ENCODE peak calls at places on chromosomes 5 and 9, in seven cellular contexts. One of them, this sample, is unnamed.

GRCh38 chr5:178555771-178556211 is 34.4 kb downstream of the COL23A1 start:
- DNase-seq in A549: no peak
- DNase-seq in endothelial cell of umbilical vein: peak; percentile 45
- DNase-seq in sigmoid colon: no peak
- DNase-seq in lower lobe of right lung: no peak
- DNase-seq in heart right ventricle: no peak
- DNase-seq in fibroblast of lung: no peak
- DNase-seq in this sample: no peak

GRCh38 chr5:43769576-43770352 is 166.8 kb downstream of the NNT start:
- DNase-seq in A549: no peak
- DNase-seq in endothelial cell of umbilical vein: peak; percentile 64
- DNase-seq in sigmoid colon: peak; percentile 87
- DNase-seq in lower lobe of right lung: no peak
- DNase-seq in heart right ventricle: peak; percentile 55
- DNase-seq in fibroblast of lung: peak; percentile 99
- DNase-seq in this sample: peak; percentile 31

GRCh38 chr5:111070272-111071134 is 1.0 kb upstream of the TSLP start:
- DNase-seq in A549: no peak
- DNase-seq in endothelial cell of umbilical vein: peak; percentile 33
- DNase-seq in sigmoid colon: peak; percentile 63
- DNase-seq in lower lobe of right lung: peak; percentile 49
- DNase-seq in heart right ventricle: no peak
- DNase-seq in fibroblast of lung: no peak
- DNase-seq in this sample: peak; percentile 40

GRCh38 chr9:134725605-134725940 is 84.0 kb downstream of the COL5A1 start:
- DNase-seq in A549: no peak
- DNase-seq in endothelial cell of umbilical vein: no peak
- DNase-seq in sigmoid colon: no peak
- DNase-seq in lower lobe of right lung: no peak
- DNase-seq in heart right ventricle: no peak
- DNase-seq in fibroblast of lung: peak; percentile 68
- DNase-seq in this sample: no peak

GRCh38 chr9:125568616-125569015 is 138.4 kb downstream of the MAPKAP1 start:
- DNase-seq in A549: no peak
- DNase-seq in endothelial cell of umbilical vein: no peak
- DNase-seq in sigmoid colon: no peak
- DNase-seq in lower lobe of right lung: no peak
- DNase-seq in heart right ventricle: no peak
- DNase-seq in fibroblast of lung: peak; percentile 42
- DNase-seq in this sample: peak; percentile 39

GRCh38 chr9:37639109-37639748 is 11.5 kb upstream of the FRMPD1 start:
- DNase-seq in A549: no peak
- DNase-seq in endothelial cell of umbilical vein: no peak
- DNase-seq in sigmoid colon: no peak
- DNase-seq in lower lobe of right lung: no peak
- DNase-seq in heart right ventricle: no peak
- DNase-seq in fibroblast of lung: peak; percentile 25
- DNase-seq in this sample: no peak

GRCh38 chr5:57302164-57302563 is 128.3 kb downstream of the GPBP1 start:
- DNase-seq in A549: no peak
- DNase-seq in endothelial cell of umbilical vein: peak; percentile 51
- DNase-seq in sigmoid colon: no peak
- DNase-seq in lower lobe of right lung: no peak
- DNase-seq in heart right ventricle: no peak
- DNase-seq in fibroblast of lung: peak; percentile 46
- DNase-seq in this sample: no peak

GRCh38 chr5:100776244-100776643 is 126.8 kb downstream of the ST8SIA4 start:
- DNase-seq in A549: no peak
- DNase-seq in endothelial cell of umbilical vein: no peak
- DNase-seq in sigmoid colon: no peak
- DNase-seq in lower lobe of right lung: no peak
- DNase-seq in heart right ventricle: no peak
- DNase-seq in fibroblast of lung: peak; percentile 41
- DNase-seq in this sample: no peak

GRCh38 chr9:130126721-130127429 is 45.3 kb upstream of the NCS1 start:
- DNase-seq in A549: no peak
- DNase-seq in endothelial cell of umbilical vein: no peak
- DNase-seq in sigmoid colon: no peak
- DNase-seq in lower lobe of right lung: no peak
- DNase-seq in heart right ventricle: no peak
- DNase-seq in fibroblast of lung: no peak
- DNase-seq in this sample: no peak

DNA sequence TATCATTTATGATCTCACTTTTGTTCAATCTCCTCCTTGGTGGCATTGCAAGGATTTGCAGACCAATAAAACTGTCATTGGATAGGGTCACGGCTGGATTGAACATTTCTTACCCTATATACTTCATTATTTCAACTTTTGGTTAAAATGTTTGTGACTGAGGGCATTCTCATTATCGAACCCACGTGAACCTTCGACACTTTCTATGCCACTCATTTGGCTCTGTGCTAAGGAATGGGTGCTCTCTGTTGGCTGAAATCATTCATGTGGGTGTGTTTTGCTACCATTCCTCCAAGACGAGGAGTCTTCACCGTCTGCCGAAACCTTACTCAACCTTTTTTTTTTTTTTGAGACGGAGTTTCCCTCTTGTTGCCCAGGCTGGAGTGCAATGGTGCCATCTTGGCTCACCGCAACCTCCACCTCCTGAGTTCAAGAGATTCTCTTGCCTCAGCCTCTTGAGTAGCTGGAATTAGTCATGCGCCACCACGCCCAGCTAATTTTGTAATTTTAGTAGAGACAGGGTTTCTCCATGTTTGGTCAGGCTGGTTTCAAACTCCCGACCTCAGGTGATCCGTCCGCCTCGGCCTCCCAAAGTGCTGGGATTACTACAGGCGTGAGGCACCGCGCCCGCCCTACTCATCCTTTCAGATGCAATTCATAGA is 62.5 kb downstream of the CSNK1A1 start:
- DNase-seq in A549: no peak
- DNase-seq in endothelial cell of umbilical vein: no peak
- DNase-seq in sigmoid colon: no peak
- DNase-seq in lower lobe of right lung: peak; percentile 65
- DNase-seq in heart right ventricle: no peak
- DNase-seq in fibroblast of lung: no peak
- DNase-seq in this sample: no peak
- H3K4me1 ChIP-seq in A549: peaks cover 59% of the 10 kb centered on the region
- H3K4me1 ChIP-seq in endothelial cell of umbilical vein: peaks cover 22% of the 10 kb centered on the region
- H3K4me1 ChIP-seq in sigmoid colon: no peaks in the 10 kb centered on the region
- H3K4me1 ChIP-seq in lower lobe of right lung: peaks cover 60% of the 10 kb centered on the region
- H3K4me1 ChIP-seq in heart right ventricle: peaks cover 53% of the 10 kb centered on the region
- H3K4me1 ChIP-seq in fibroblast of lung: peaks cover 30% of the 10 kb centered on the region
- H3K4me1 ChIP-seq in this sample: peaks cover 9% of the 10 kb centered on the region

GRCh38 chr9:128920381-128921058 is at the start of gene PHYHD1:
- DNase-seq in A549: no peak
- DNase-seq in endothelial cell of umbilical vein: no peak
- DNase-seq in sigmoid colon: peak; percentile 84
- DNase-seq in lower lobe of right lung: peak; percentile 76
- DNase-seq in heart right ventricle: peak; percentile 50
- DNase-seq in fibroblast of lung: peak; percentile 87
- DNase-seq in this sample: peak; percentile 91
- H3K27ac ChIP-seq in A549: peak within 1 kb of the TSS; percentile 62
- H3K27ac ChIP-seq in endothelial cell of umbilical vein: no peak within 1 kb of the TSS
- H3K27ac ChIP-seq in sigmoid colon: peak within 1 kb of the TSS; percentile 87
- H3K27ac ChIP-seq in lower lobe of right lung: peak within 1 kb of the TSS; percentile 89
- H3K27ac ChIP-seq in heart right ventricle: peak within 1 kb of the TSS; percentile 86
- H3K27ac ChIP-seq in fibroblast of lung: peak within 1 kb of the TSS; percentile 64
- H3K27ac ChIP-seq in this sample: peak within 1 kb of the TSS; percentile 93

DNA sequence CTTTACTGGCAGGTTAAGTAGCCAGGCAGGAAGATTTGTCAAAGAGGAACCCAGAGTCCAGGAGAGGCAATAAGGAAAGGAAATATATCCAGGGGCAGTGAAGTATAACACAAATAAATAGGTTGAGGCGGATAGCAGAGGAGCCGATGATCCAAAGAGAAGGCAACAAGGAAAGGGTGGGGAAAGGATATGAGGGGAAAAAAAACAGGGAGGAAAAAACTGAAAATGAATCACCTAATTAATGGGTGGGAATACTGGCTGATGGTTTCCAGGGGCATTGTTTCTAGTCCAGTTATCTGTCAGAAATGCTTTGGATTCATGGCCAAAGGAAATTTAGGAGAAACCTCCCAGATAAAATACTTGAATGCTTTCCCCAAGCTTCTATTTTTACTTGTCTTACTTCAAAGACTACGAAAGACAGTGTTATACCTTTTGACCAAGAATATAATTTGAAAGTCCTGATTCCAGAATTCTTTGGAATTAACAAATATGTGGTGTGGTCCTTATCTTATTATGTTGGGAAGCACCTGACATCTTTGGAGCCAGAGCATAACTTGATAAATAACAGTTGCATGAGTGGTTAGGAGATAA is 146.5 kb downstream of the AOPEP start:
- DNase-seq in A549: no peak
- DNase-seq in endothelial cell of umbilical vein: peak; percentile 67
- DNase-seq in sigmoid colon: no peak
- DNase-seq in lower lobe of right lung: no peak
- DNase-seq in heart right ventricle: no peak
- DNase-seq in fibroblast of lung: no peak
- DNase-seq in this sample: no peak
- H3K4me1 ChIP-seq in A549: peaks cover 70% of the 10 kb centered on the region
- H3K4me1 ChIP-seq in endothelial cell of umbilical vein: peaks cover 28% of the 10 kb centered on the region
- H3K4me1 ChIP-seq in sigmoid colon: no peaks in the 10 kb centered on the region
- H3K4me1 ChIP-seq in lower lobe of right lung: peaks cover 53% of the 10 kb centered on the region
- H3K4me1 ChIP-seq in heart right ventricle: peaks cover 57% of the 10 kb centered on the region
- H3K4me1 ChIP-seq in fibroblast of lung: peaks cover 11% of the 10 kb centered on the region
- H3K4me1 ChIP-seq in this sample: peaks cover 7% of the 10 kb centered on the region

DNA sequence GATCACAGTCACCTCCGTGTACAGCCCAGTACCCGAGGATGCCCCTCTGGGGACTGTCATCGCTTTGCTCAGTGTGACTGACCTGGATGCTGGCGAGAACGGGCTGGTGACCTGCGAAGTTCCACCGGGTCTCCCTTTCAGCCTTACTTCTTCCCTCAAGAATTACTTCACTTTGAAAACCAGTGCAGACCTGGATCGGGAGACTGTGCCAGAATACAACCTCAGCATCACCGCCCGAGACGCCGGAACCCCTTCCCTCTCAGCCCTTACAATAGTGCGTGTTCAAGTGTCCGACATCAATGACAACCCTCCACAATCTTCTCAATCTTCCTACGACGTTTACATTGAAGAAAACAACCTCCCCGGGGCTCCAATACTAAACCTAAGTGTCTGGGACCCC is 1.4 kb downstream of the PCDHGC3 start:
- DNase-seq in A549: no peak
- DNase-seq in endothelial cell of umbilical vein: no peak
- DNase-seq in sigmoid colon: no peak
- DNase-seq in lower lobe of right lung: no peak
- DNase-seq in heart right ventricle: no peak
- DNase-seq in fibroblast of lung: no peak
- DNase-seq in this sample: no peak
- H3K27ac ChIP-seq in A549: no peak overlapping the region
- H3K27ac ChIP-seq in endothelial cell of umbilical vein: no peak overlapping the region
- H3K27ac ChIP-seq in sigmoid colon: peak overlapping the region; percentile 91
- H3K27ac ChIP-seq in lower lobe of right lung: peak overlapping the region; percentile 7
- H3K27ac ChIP-seq in heart right ventricle: peak overlapping the region; percentile 88
- H3K27ac ChIP-seq in fibroblast of lung: peak overlapping the region; percentile 83
- H3K27ac ChIP-seq in this sample: no peak overlapping the region

GRCh38 chr5:174312270-174312617 is 266.7 kb downstream of the NSG2 start:
- DNase-seq in A549: no peak
- DNase-seq in endothelial cell of umbilical vein: no peak
- DNase-seq in sigmoid colon: no peak
- DNase-seq in lower lobe of right lung: no peak
- DNase-seq in heart right ventricle: no peak
- DNase-seq in fibroblast of lung: no peak
- DNase-seq in this sample: no peak

GRCh38 chr5:174311121-174311520 is 265.6 kb downstream of the NSG2 start:
- DNase-seq in A549: no peak
- DNase-seq in endothelial cell of umbilical vein: no peak
- DNase-seq in sigmoid colon: no peak
- DNase-seq in lower lobe of right lung: no peak
- DNase-seq in heart right ventricle: no peak
- DNase-seq in fibroblast of lung: no peak
- DNase-seq in this sample: no peak

GRCh38 chr5:174313615-174314014 is 268.1 kb downstream of the NSG2 start:
- DNase-seq in A549: no peak
- DNase-seq in endothelial cell of umbilical vein: no peak
- DNase-seq in sigmoid colon: no peak
- DNase-seq in lower lobe of right lung: no peak
- DNase-seq in heart right ventricle: no peak
- DNase-seq in fibroblast of lung: no peak
- DNase-seq in this sample: no peak

GRCh38 chr5:174311531-174312269 is 266.2 kb downstream of the NSG2 start:
- DNase-seq in A549: peak; percentile 61
- DNase-seq in endothelial cell of umbilical vein: peak; percentile 29
- DNase-seq in sigmoid colon: no peak
- DNase-seq in lower lobe of right lung: peak; percentile 71
- DNase-seq in heart right ventricle: peak; percentile 61
- DNase-seq in fibroblast of lung: peak; percentile 58
- DNase-seq in this sample: peak; percentile 73

GRCh38 chr5:174312641-174313040 is 267.1 kb downstream of the NSG2 start:
- DNase-seq in A549: no peak
- DNase-seq in endothelial cell of umbilical vein: no peak
- DNase-seq in sigmoid colon: no peak
- DNase-seq in lower lobe of right lung: no peak
- DNase-seq in heart right ventricle: no peak
- DNase-seq in fibroblast of lung: no peak
- DNase-seq in this sample: no peak
- H3K4me1 ChIP-seq in A549: no peaks in the 10 kb centered on the region
- H3K4me1 ChIP-seq in endothelial cell of umbilical vein: no peaks in the 10 kb centered on the region
- H3K4me1 ChIP-seq in sigmoid colon: no peaks in the 10 kb centered on the region
- H3K4me1 ChIP-seq in lower lobe of right lung: peaks cover 9% of the 10 kb centered on the region
- H3K4me1 ChIP-seq in heart right ventricle: peaks cover 12% of the 10 kb centered on the region
- H3K4me1 ChIP-seq in fibroblast of lung: no peaks in the 10 kb centered on the region
- H3K4me1 ChIP-seq in this sample: no peaks in the 10 kb centered on the region

DNA sequence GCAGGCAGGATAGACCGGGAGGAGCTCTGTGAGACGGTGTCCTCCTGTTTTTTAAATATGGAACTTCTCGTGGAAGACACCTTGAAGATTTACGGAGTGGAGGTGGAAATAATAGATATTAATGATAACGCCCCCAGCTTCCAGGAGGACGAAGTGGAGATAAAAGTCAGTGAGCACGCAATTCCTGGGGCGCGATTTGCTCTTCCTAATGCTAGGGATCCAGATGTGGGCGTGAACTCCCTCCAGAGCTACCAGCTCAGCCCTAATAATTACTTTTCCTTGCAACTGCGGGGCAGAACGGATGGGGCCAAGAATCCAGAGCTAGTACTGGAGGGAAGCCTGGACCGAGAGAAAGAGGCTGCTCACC is 621 bp downstream of the PCDHGA11 start:
- DNase-seq in A549: no peak
- DNase-seq in endothelial cell of umbilical vein: no peak
- DNase-seq in sigmoid colon: no peak
- DNase-seq in lower lobe of right lung: no peak
- DNase-seq in heart right ventricle: no peak
- DNase-seq in fibroblast of lung: peak; percentile 34
- DNase-seq in this sample: no peak
- H3K27ac ChIP-seq in A549: no peak overlapping the region
- H3K27ac ChIP-seq in endothelial cell of umbilical vein: no peak overlapping the region
- H3K27ac ChIP-seq in sigmoid colon: no peak overlapping the region
- H3K27ac ChIP-seq in lower lobe of right lung: no peak overlapping the region
- H3K27ac ChIP-seq in heart right ventricle: no peak overlapping the region
- H3K27ac ChIP-seq in fibroblast of lung: no peak overlapping the region
- H3K27ac ChIP-seq in this sample: no peak overlapping the region

GRCh38 chr5:150147580-150148407 is 7.9 kb downstream of the PDGFRB start:
- DNase-seq in A549: no peak
- DNase-seq in endothelial cell of umbilical vein: no peak
- DNase-seq in sigmoid colon: peak; percentile 63
- DNase-seq in lower lobe of right lung: no peak
- DNase-seq in heart right ventricle: no peak
- DNase-seq in fibroblast of lung: no peak
- DNase-seq in this sample: peak; percentile 47
- H3K4me1 ChIP-seq in A549: peaks cover 22% of the 10 kb centered on the region
- H3K4me1 ChIP-seq in endothelial cell of umbilical vein: peaks cover 4% of the 10 kb centered on the region
- H3K4me1 ChIP-seq in sigmoid colon: no peaks in the 10 kb centered on the region
- H3K4me1 ChIP-seq in lower lobe of right lung: peaks cover 42% of the 10 kb centered on the region
- H3K4me1 ChIP-seq in heart right ventricle: peaks cover 48% of the 10 kb centered on the region
- H3K4me1 ChIP-seq in fibroblast of lung: peaks cover 54% of the 10 kb centered on the region
- H3K4me1 ChIP-seq in this sample: peaks cover 9% of the 10 kb centered on the region